ENCODE peak calls at places on chromosomes 16 and 17, in seven cellular contexts. T is left ventricle myocardium inferior, W is WTC11, U is colonic mucosa, E is AG04449, B is choroid plexus epithelial cell, V is uterus. G is an unnamed sample.

GRCh38 chr17:19021622-19022083 is 17.1 kb upstream of the FAM83G start:
- DNase-seq in T (no peak), V (no peak), W (peak; percentile 75), E (no peak), U (no peak), B (no peak), G (no peak)

GRCh38 chr17:29740017-29740416 is 117.3 kb upstream of the CORO6 start:
- DNase-seq in W (no peak), T (no peak), E (no peak), V (no peak), B (no peak), U (no peak), G (no peak)

GRCh38 chr17:80899402-80900268 is 92.0 kb upstream of the CHMP6 start:
- DNase-seq in E (no peak), T (no peak), U (no peak), B (peak; percentile 38), W (peak; percentile 85), V (no peak), G (no peak)

GRCh38 chr16:58426095-58426494 is 33.8 kb downstream of the GINS3 start:
- DNase-seq in V (no peak), U (no peak), T (no peak), E (no peak), B (no peak), W (no peak), G (no peak)

GRCh38 chr17:14152726-14153125 is 83.4 kb downstream of the COX10 start:
- DNase-seq in U (no peak), E (no peak), V (no peak), W (no peak), T (peak; percentile 38), B (no peak), G (no peak)

GRCh38 chr17:4167786-4168185 is 24.8 kb downstream of the CYB5D2 start:
- DNase-seq in T (no peak), V (no peak), B (no peak), U (no peak), E (no peak), W (no peak), G (no peak)

GRCh38 chr17:62780951-62781350 is 27.2 kb downstream of the MARCHF10 start:
- DNase-seq in E (no peak), W (no peak), V (no peak), T (no peak), B (peak; percentile 68), U (no peak), G (no peak)

GRCh38 chr16:86095131-86095752 is 196.3 kb downstream of the IRF8 start:
- DNase-seq in T (no peak), U (no peak), V (no peak), B (no peak), E (no peak), W (no peak), G (no peak)

GRCh38 chr17:72462396-72462795 is 341.6 kb downstream of the SOX9 start:
- DNase-seq in T (no peak), U (no peak), V (no peak), W (no peak), B (no peak), E (no peak), G (no peak)

GRCh38 chr16:15886078-15886477 is 2.3 kb downstream of the CEP20 start:
- DNase-seq in U (no peak), T (no peak), E (no peak), V (no peak), W (no peak), B (no peak), G (no peak)

GRCh38 chr17:68441064-68441770 is 16.1 kb downstream of the WIPI1 start:
- DNase-seq in W (no peak), V (no peak), U (no peak), E (no peak), T (no peak), B (peak; percentile 71), G (no peak)

GRCh38 chr17:18910326-18910725 is 41.6 kb upstream of the SLC5A10 start:
- DNase-seq in U (no peak), W (no peak), V (no peak), B (no peak), E (no peak), T (no peak), G (no peak)

GRCh38 chr16:82658796-82659195 is 32.0 kb downstream of the CDH13 start:
- DNase-seq in T (no peak), E (no peak), U (no peak), B (no peak), V (no peak), W (no peak), G (no peak)

GRCh38 chr17:7058831-7059447 is 15.0 kb upstream of the SLC16A11 start:
- DNase-seq in T (no peak), B (peak; percentile 70), W (no peak), V (no peak), E (no peak), U (no peak), G (no peak)

GRCh38 chr17:50627782-50628601 is 6.7 kb upstream of the ABCC3 start:
- DNase-seq in T (no peak), B (no peak), W (peak; percentile 37), E (no peak), V (no peak), U (peak; percentile 82), G (no peak)

GRCh38 chr17:8158267-8159031 is 4.3 kb downstream of the VAMP2 start:
- DNase-seq in U (peak; percentile 98), W (peak; percentile 97), T (peak; percentile 92), V (peak; percentile 91), E (peak; percentile 21), B (peak; percentile 95), G (peak; percentile 79)

GRCh38 chr17:77893144-77894044 is 65.1 kb upstream of the TNRC6C start:
- DNase-seq in T (no peak), U (no peak), W (no peak), V (no peak), B (no peak), E (no peak), G (no peak)

GRCh38 chr17:77891602-77892001 is 66.9 kb upstream of the TNRC6C start:
- DNase-seq in T (no peak), W (no peak), E (no peak), V (no peak), U (no peak), B (no peak), G (no peak)

GRCh38 chr17:77894126-77894956 is 64.2 kb upstream of the TNRC6C start:
- DNase-seq in U (no peak), W (no peak), T (no peak), E (no peak), B (no peak), V (no peak), G (no peak)

GRCh38 chr17:77892031-77892430 is 66.5 kb upstream of the TNRC6C start:
- DNase-seq in B (no peak), W (no peak), T (no peak), E (no peak), V (no peak), U (no peak), G (no peak)

DNA sequence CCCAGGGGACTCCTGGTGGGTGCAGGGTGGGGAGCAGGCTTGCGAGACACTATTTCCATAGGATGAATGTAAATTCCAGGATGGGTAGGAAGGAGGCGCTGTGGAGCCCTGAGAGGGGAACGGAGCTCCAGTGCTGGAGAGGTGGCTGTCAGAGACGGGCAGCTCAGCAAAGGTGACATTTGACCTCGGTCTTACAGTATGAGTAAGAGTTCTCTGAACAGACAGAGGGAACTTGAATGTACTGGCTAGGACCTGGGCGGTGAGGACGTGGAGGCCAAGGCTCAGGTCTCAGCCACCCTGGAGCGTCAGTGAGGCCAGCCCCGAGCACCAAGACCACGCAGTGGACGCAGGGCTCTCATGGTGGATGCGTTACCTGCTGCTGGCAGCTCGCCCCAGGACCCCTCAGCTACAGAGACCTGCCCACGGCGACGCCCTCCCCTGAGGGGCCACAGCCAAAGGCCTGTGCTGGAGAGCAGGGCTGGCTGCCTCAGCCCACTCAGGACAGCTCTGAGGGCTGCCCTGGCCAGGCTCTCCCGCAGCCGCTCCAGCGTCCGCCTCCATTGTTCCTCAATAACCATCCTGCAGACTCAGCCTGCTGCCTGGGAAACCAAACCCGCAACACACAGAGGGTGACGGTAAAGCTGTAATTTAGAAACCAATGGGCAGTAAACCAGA is 65.9 kb upstream of the TNRC6C start:
- DNase-seq in B (no peak), T (no peak), W (peak; percentile 84), V (no peak), U (no peak), E (no peak), G (no peak)
- TF ChIP-seq CTCF in B (peak; percentile 51), T (no peak), W (peak; percentile 82), V (no peak), U (no peak), E (no peak), G (no peak)

DNA sequence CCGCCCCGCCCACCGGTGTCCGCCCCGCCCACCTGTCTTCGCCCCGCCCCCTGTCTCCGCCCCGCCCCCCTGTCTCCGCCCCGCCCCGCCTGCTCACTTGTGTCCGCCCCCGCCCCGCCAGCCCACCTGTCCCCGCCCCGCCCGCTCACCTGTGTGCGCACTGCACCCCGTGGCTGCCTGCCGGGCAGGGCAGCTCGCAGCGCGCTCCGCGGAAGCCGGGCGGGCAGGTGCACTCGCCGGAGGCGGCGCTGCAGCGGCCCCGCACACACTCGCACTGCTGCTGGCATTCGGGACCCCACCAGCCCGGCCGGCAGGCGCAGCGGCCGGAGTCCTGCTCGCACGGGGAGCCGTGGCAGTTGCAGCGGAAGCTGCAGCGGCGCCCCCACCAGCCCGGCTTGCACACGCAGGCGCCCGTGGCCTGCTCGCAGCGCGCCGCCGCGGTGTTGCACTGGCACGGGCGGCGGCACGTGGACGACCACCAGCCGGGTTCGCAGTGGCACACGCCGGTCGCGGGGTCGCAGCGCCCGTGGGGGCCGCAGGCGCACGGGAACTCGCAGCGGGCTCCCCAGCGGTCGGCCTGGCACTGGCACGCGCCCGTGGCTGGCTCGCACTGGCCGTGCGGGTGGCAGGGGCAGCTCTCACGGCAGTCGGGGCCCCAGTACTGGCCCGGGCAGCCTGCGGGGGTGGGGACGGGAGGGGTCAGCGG is 2.1 kb downstream of the SCARF1 start:
- DNase-seq in V (no peak), B (no peak), U (peak; percentile 83), T (no peak), W (peak; percentile 91), E (no peak), G (peak; percentile 55)
- TF ChIP-seq CTCF in V (no peak), B (peak; percentile 0), U (no peak), T (no peak), W (no peak), E (peak; percentile 17), G (no peak)

GRCh38 chr17:16027708-16028584 is 28.3 kb downstream of the TTC19 start:
- DNase-seq in B (peak; percentile 92), U (no peak), V (no peak), E (peak; percentile 76), W (no peak), T (no peak), G (no peak)
- TF ChIP-seq CTCF in B (peak; percentile 9), U (no peak), V (no peak), E (no peak), W (no peak), T (no peak), G (no peak)

DNA sequence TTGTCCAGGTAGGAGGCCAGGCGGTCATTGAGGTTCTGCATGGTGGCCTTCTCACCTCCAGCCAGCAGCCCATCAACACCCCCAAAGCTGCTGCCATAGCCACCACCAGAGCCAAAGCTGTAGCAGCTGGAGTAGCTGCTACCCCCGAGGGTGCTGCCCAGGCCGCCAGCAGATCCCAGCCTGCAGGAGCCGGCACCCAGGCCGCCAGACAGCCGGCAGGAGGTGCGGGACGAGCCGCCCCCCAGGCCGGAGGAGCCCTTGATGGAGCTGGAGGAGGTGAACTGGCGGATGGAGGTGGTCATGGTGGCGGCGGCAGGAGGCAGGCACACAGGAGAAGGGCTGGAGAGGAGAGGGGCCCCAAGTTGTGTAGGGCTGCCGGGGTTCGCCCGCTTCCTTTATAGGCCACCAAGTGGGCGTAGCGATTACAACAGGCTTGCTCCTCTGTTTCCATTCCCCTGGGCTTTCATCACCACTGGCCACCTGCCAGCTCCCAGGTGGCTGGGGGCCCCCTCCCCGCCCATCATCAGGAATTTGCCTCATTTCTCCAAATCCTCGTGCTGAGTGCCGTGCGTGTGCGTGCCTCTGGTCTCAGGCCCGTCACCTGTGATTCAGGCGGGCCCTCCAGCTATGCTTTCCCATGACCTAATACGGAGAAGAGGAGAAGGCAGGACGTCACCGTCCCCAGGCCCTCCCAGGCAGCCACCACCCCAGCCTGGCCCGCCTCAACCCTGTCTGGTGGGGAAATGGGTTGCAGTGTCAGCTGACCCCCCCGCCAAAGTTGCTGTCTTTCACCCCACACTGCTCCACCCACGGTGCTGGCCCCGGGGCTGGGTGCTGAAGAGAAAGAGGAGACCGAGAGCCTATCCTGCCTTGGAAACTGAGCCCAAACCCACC is at the start of gene KRT17:
- DNase-seq in E (no peak), U (no peak), V (no peak), T (no peak), W (no peak), B (no peak), G (no peak)
- TF ChIP-seq CTCF in E (no peak), U (no peak), V (no peak), T (no peak), W (no peak), B (no peak), G (no peak)

G was measured in activated B cell treated with CpG ODN at 0.5 μM for 24 hours.